ENCODE peak calls at places on chromosomes 7 and 10, in ten cellular contexts. T is GM19239; Z is G401; R is activated T-cell treated with anti-CD3 and anti-CD28 coated beads, Interleukin-2, amount 50 U/mL, for 72 hours; O is stimulated activated CD4-positive, alpha-beta T cell treated with anti-CD3 and anti-CD28 coated beads, Interleukin-1b, Interleukin-23, amount 100 ng/mL, for 4 hours; V is IMR-90; S is AG04450; W is NCI-H1694; A is NCI-H748 treated with DMSO at 0.1 percent for 48 hours; I is germinal center. K is an unnamed sample.

GRCh38 chr10:74936577-74937445 is 110.4 kb downstream of the KAT6B start:
- DNase-seq in W (no peak), V (peak), A (no peak), T (no peak), R (no peak), S (no peak), I (no peak), O (no peak), Z (peak), K (no peak)

GRCh38 chr10:43692051-43692825 is 43.6 kb upstream of the ZNF32 start:
- DNase-seq in S (no peak), O (no peak), I (no peak), A (no peak), V (peak), T (no peak), R (no peak), Z (peak), W (no peak), K (no peak)

GRCh38 chr10:68184546-68184945 is 47.4 kb downstream of the ATOH7 start:
- DNase-seq in I (no peak), S (no peak), T (no peak), O (no peak), A (no peak), R (no peak), Z (no peak), V (no peak), W (no peak), K (no peak)

GRCh38 chr10:63773106-63773505 is 251.9 kb downstream of the REEP3 start:
- DNase-seq in O (no peak), A (no peak), T (no peak), I (no peak), W (no peak), V (no peak), R (no peak), Z (no peak), S (no peak), K (no peak)

GRCh38 chr7:156386097-156386496 is 254.5 kb upstream of the RNF32 start:
- DNase-seq in Z (no peak), W (no peak), I (no peak), O (no peak), V (no peak), R (no peak), T (no peak), S (no peak), A (no peak), K (peak)

GRCh38 chr7:15778191-15778590 is 91.7 kb upstream of the MEOX2 start:
- DNase-seq in Z (no peak), A (no peak), S (no peak), I (no peak), T (no peak), V (no peak), W (no peak), O (no peak), R (no peak), K (no peak)

GRCh38 chr7:3592438-3593134 is 291.5 kb downstream of the SDK1 start:
- DNase-seq in S (no peak), V (peak), W (no peak), Z (no peak), T (no peak), O (no peak), I (no peak), A (peak), R (no peak), K (no peak)

GRCh38 chr10:7445474-7446135 is 34.8 kb upstream of the SFMBT2 start:
- DNase-seq in Z (peak), A (no peak), T (no peak), V (no peak), S (no peak), R (no peak), O (no peak), W (no peak), I (peak), K (no peak)

GRCh38 chr10:44978570-44979280 is at the start of gene DEPP1:
- DNase-seq in I (no peak), W (peak), V (peak), S (peak), R (peak), T (no peak), Z (peak), A (peak), O (no peak), K (peak)

GRCh38 chr10:79380125-79380917 is 33.1 kb downstream of the PPIF start:
- DNase-seq in Z (no peak), A (no peak), I (no peak), V (peak), R (no peak), O (no peak), T (no peak), S (no peak), W (no peak), K (no peak)

GRCh38 chr7:99141334-99141733 is 2.6 kb downstream of the SMURF1 start:
- DNase-seq in O (no peak), I (no peak), W (no peak), T (no peak), S (no peak), V (no peak), R (no peak), Z (no peak), A (no peak), K (no peak)

GRCh38 chr7:24701232-24701898 is 55.9 kb downstream of the GSDME start:
- DNase-seq in Z (no peak), I (no peak), V (peak), R (no peak), W (no peak), T (no peak), S (peak), O (no peak), A (no peak), K (no peak)

GRCh38 chr7:98531717-98532116 is 85.4 kb upstream of the NPTX2 start:
- DNase-seq in I (peak), S (no peak), R (no peak), T (no peak), O (no peak), V (no peak), A (no peak), W (no peak), Z (no peak), K (no peak)

GRCh38 chr10:13390604-13391522 is 42.8 kb upstream of the SEPHS1 start:
- DNase-seq in S (no peak), R (no peak), A (no peak), W (no peak), Z (peak), O (no peak), V (no peak), I (no peak), T (no peak), K (no peak)

GRCh38 chr10:69904533-69904932 is 102.8 kb downstream of the COL13A1 start:
- DNase-seq in O (no peak), T (no peak), S (no peak), I (no peak), Z (no peak), W (no peak), V (no peak), A (no peak), R (no peak), K (no peak)

GRCh38 chr10:84329986-84330651 is 1.7 kb downstream of the CCSER2 start:
- DNase-seq in S (no peak), Z (no peak), R (peak), V (no peak), W (no peak), A (no peak), T (peak), O (no peak), I (no peak), K (no peak)

GRCh38 chr10:49592726-49593563 is 17.2 kb upstream of the SLC18A3 start:
- DNase-seq in V (peak), W (peak), R (peak), I (peak), O (peak), S (peak), Z (peak), A (no peak), T (peak), K (peak)

GRCh38 chr7:80922254-80923049 is 3.6 kb upstream of the SEMA3C start:
- DNase-seq in T (no peak), A (no peak), Z (no peak), O (no peak), I (no peak), V (no peak), R (no peak), W (no peak), S (no peak), K (no peak)

GRCh38 chr7:28160551-28160991 is 20.0 kb downstream of the JAZF1 start:
- DNase-seq in V (peak), R (no peak), S (no peak), T (no peak), A (no peak), W (no peak), Z (no peak), O (no peak), I (no peak), K (no peak)

GRCh38 chr7:105838273-105839141 is 37.9 kb downstream of the ATXN7L1 start:
- DNase-seq in R (no peak), W (peak), S (peak), V (peak), A (peak), T (no peak), O (no peak), I (no peak), Z (no peak), K (no peak)

GRCh38 chr10:122567056-122567660 is 6.6 kb downstream of the DMBT1 start:
- DNase-seq in I (peak), A (no peak), T (peak), Z (no peak), R (peak), O (no peak), V (no peak), W (no peak), S (no peak), K (no peak)

GRCh38 chr7:46544396-46545008 is 623.4 kb upstream of the IGFBP3 start:
- DNase-seq in R (no peak), V (peak), I (no peak), S (peak), O (no peak), T (no peak), W (no peak), Z (no peak), A (no peak), K (no peak)

K was measured in NT2/D1.